ENCODE peak calls at places on chromosomes 4 and X, in seven cellular contexts. Z is small intestine, M is right lobe of liver, L is fibroblast of mammary gland, F is lower lobe of right lung, G is astrocyte of the spinal cord, D is endodermal cell. E is an unnamed sample.

GRCh38 chr4:111406036-111406435 is 739.2 kb upstream of the FAM241A start:
- DNase-seq in F (no peak), L (peak), D (no peak), G (no peak), M (no peak), Z (no peak), E (no peak)

GRCh38 chrX:108443065-108443464 is 3.4 kb downstream of the COL4A5 start:
- DNase-seq in D (no peak), M (no peak), L (no peak), F (no peak), Z (no peak), G (no peak), E (no peak)

GRCh38 chr4:39664828-39665731 is 26.4 kb upstream of the SMIM14 start:
- DNase-seq in Z (peak), L (peak), G (peak), F (no peak), D (no peak), M (no peak), E (no peak)

GRCh38 chr4:150337709-150338108 is 244.2 kb upstream of the MAB21L2 start:
- DNase-seq in L (no peak), D (no peak), Z (no peak), M (no peak), F (no peak), G (no peak), E (no peak)

GRCh38 chrX:124406294-124407013 is 60.1 kb downstream of the SH2D1A start:
- DNase-seq in Z (peak), M (no peak), L (peak), D (peak), F (no peak), G (peak), E (no peak)

GRCh38 chrX:70433848-70434351 is 10.7 kb upstream of the DLG3 start:
- DNase-seq in G (peak), Z (peak), L (peak), D (peak), F (peak), M (peak), E (peak)

GRCh38 chrX:14697453-14697852 is 168.1 kb downstream of the GLRA2 start:
- DNase-seq in G (no peak), L (peak), F (no peak), D (peak), M (no peak), Z (peak), E (no peak)

GRCh38 chrX:39848900-39849299 is 248.9 kb downstream of the BCOR start:
- DNase-seq in D (no peak), G (peak), Z (no peak), F (no peak), L (peak), M (no peak), E (no peak)

GRCh38 chr4:155342142-155342541 is 34.6 kb downstream of the MAP9 start:
- DNase-seq in G (peak), L (peak), F (no peak), M (no peak), D (no peak), Z (no peak), E (no peak)

GRCh38 chrX:66833426-66833825 is 194.5 kb upstream of the EDA2R start:
- DNase-seq in G (no peak), F (no peak), D (no peak), Z (no peak), L (no peak), M (no peak), E (peak)

GRCh38 chr4:146932111-146932510 is 13.6 kb downstream of the TTC29 start:
- DNase-seq in L (peak), F (no peak), Z (no peak), M (no peak), D (no peak), G (no peak), E (no peak)

GRCh38 chr4:2286904-2287593 is 25.1 kb upstream of the MXD4 start:
- DNase-seq in D (peak), M (peak), Z (no peak), L (peak), F (no peak), G (no peak), E (no peak)

GRCh38 chr4:86451560-86452322 is 91.9 kb upstream of the MAPK10 start:
- DNase-seq in D (peak), G (no peak), L (peak), Z (no peak), F (no peak), M (no peak), E (no peak)

DNA sequence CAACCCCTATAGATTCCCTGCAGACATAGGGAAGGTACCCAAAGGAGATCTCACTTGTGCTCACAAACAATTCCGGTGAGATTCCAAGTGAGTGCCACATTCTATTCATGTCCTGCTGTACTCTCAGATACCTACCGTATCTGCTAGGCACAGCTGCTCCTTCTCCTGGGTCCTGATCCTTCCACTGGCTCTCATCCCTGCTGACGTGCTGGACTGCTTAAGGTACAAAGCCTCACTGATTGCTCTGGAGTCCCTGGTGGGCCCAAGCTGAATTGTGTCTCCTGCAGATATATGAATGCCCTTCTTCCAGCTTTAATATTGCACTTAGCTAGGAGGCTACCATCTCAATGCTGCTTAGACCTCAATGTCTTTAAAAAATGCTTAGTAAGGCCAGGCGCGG is 2.4 kb downstream of the TCEAL1 start:
- DNase-seq in L (no peak), Z (no peak), M (no peak), G (no peak), F (no peak), D (no peak), E (no peak)
- H3K4me3 ChIP-seq in L (no peak), Z (no peak), M (no peak), G (no peak), F (no peak), D (no peak), E (no peak)

DNA sequence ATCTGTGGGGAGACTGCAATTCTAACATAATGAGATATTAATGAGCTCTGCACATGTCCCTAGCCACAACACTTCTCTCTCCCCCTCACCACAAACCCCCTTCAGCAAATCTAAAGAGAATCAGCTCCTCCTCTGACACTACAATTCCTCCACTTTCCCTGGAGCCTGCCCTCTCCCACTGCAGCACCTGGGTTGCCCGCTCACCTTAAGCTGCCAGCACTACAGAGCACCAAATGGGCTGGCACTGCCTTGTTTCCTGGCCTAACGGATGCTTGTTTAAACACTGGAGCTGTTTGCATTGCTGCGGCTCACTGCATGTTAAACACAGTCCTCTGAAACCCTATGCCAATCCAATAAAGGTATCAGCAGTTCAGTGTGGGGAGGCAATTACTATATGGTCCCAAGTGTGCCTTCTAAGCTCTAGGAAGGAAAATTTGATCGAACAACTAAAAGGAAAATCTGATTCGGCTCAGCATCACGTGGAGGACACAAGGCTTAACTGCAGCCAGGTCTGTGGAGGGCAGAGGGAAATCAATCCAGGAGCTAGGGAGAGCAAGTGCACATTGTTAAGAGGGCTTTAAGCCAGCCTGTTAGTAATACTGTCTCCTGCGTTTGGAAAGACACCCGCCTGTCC is 232.3 kb downstream of the MAML3 start:
- DNase-seq in F (peak), Z (no peak), M (peak), D (peak), G (no peak), L (no peak), E (no peak)
- H3K4me3 ChIP-seq in F (no peak), Z (no peak), M (no peak), D (no peak), G (no peak), L (no peak), E (no peak)

DNA sequence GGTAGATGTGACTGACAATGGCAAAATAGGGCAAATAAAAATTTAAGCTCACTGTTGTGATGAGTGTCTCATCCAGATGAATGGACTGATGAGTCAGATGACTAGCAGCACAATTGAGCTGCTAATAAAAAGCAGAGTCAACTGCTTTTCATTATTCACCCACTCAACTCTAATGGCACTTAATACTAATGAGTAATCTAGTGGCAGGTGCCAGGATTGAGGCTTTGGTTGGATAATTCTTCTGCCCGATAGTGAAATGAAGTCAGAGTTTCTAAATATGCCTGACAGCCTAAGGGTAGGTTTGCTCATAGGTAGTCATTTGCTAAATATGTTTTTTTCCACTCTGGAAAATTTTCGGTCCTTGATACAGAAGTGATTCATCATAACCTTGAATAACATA is 10.4 kb downstream of the OGT start:
- DNase-seq in G (peak), F (no peak), D (no peak), Z (peak), M (no peak), L (peak), E (no peak)
- H3K4me3 ChIP-seq in G (no peak), F (no peak), D (no peak), Z (no peak), M (no peak), L (no peak), E (no peak)

GRCh38 chrX:49043987-49044281 is 777 bp upstream of the TFE3 start:
- DNase-seq in Z (no peak), D (no peak), F (no peak), M (no peak), L (no peak), G (no peak), E (no peak)
- H3K4me3 ChIP-seq in Z (no peak), D (peak), F (peak), M (peak), L (peak), G (peak), E (peak)